ENCODE peak calls at places on chromosomes 16 and 17, in seven cellular contexts. W is HCT116, B is PC-3, C is GM23248, R is GM23338, L is hepatocyte, Z is MM.1S. G is an unnamed sample. For H3K9me2, the result is how much of the 10 kb centered on the place peaks cover.

GRCh38 chr17:73401911-73402310 is 90.1 kb upstream of the CDC42EP4 start:
- DNase-seq in B (no peak), C (no peak), Z (peak), L (no peak), R (peak), W (no peak), G (no peak)

GRCh38 chr17:76048025-76048605 is 21.0 kb upstream of the EVPL start:
- DNase-seq in Z (peak), W (no peak), R (no peak), L (no peak), B (no peak), C (no peak), G (no peak)

GRCh38 chr17:45578516-45579455 is 88.3 kb upstream of the PLEKHM1 start:
- DNase-seq in Z (no peak), C (no peak), W (no peak), L (peak), B (no peak), R (peak), G (no peak)

GRCh38 chr16:86844691-86845090 is 266.3 kb downstream of the FOXL1 start:
- DNase-seq in R (no peak), C (no peak), L (peak), W (no peak), B (peak), Z (no peak), G (no peak)

GRCh38 chr17:59963738-59964454 is 644 bp downstream of the RNFT1 start:
- DNase-seq in W (no peak), C (peak), R (peak), B (peak), Z (peak), L (peak), G (peak)

GRCh38 chr16:21001262-21001661 is 100.7 kb downstream of the LYRM1 start:
- DNase-seq in C (peak), W (peak), Z (peak), L (no peak), B (peak), R (peak), G (no peak)

GRCh38 chr16:89903908-89904515 is 14.7 kb upstream of the MC1R start:
- DNase-seq in Z (no peak), R (no peak), C (no peak), B (no peak), L (no peak), W (no peak), G (no peak)

GRCh38 chr17:75289832-75290337 is 652 bp upstream of the SLC25A19 start:
- DNase-seq in W (no peak), B (peak), R (peak), C (peak), Z (peak), L (peak), G (no peak)

GRCh38 chr17:44348988-44349364 is 3.9 kb downstream of the GRN start:
- DNase-seq in B (no peak), C (no peak), W (no peak), R (no peak), L (no peak), Z (no peak), G (no peak)

GRCh38 chr17:78315355-78316114 is 44.3 kb downstream of the SOCS3 start:
- DNase-seq in B (peak), L (peak), Z (no peak), C (peak), R (peak), W (peak), G (peak)

GRCh38 chr17:43134774-43135453 is 9.8 kb upstream of the BRCA1 start:
- DNase-seq in Z (no peak), L (no peak), R (peak), W (no peak), C (no peak), B (no peak), G (no peak)

GRCh38 chr16:60989592-60989991 is 1046.6 kb downstream of the CDH8 start:
- DNase-seq in W (no peak), Z (no peak), L (no peak), B (no peak), R (no peak), C (no peak), G (no peak)

GRCh38 chr17:18954321-18954720 is 2.4 kb downstream of the SLC5A10 start:
- DNase-seq in B (no peak), W (no peak), R (no peak), Z (no peak), L (no peak), C (no peak), G (no peak)

GRCh38 chr16:8905795-8906591 is 23.8 kb downstream of the LITAFD start:
- DNase-seq in C (no peak), R (peak), W (no peak), B (no peak), Z (no peak), L (no peak), G (no peak)

GRCh38 chr17:73231363-73231762 is 30.3 kb downstream of the CPSF4L start:
- DNase-seq in C (peak), R (peak), Z (no peak), B (peak), W (no peak), L (peak), G (no peak)

GRCh38 chr17:58666858-58667267 is 25.0 kb downstream of the TEX14 start:
- DNase-seq in B (peak), C (no peak), W (peak), R (no peak), Z (no peak), L (no peak), G (no peak)

GRCh38 chr16:58503863-58504688 is 4.1 kb downstream of the NDRG4 start:
- DNase-seq in Z (no peak), W (no peak), B (no peak), R (no peak), C (no peak), L (no peak), G (no peak)

DNA sequence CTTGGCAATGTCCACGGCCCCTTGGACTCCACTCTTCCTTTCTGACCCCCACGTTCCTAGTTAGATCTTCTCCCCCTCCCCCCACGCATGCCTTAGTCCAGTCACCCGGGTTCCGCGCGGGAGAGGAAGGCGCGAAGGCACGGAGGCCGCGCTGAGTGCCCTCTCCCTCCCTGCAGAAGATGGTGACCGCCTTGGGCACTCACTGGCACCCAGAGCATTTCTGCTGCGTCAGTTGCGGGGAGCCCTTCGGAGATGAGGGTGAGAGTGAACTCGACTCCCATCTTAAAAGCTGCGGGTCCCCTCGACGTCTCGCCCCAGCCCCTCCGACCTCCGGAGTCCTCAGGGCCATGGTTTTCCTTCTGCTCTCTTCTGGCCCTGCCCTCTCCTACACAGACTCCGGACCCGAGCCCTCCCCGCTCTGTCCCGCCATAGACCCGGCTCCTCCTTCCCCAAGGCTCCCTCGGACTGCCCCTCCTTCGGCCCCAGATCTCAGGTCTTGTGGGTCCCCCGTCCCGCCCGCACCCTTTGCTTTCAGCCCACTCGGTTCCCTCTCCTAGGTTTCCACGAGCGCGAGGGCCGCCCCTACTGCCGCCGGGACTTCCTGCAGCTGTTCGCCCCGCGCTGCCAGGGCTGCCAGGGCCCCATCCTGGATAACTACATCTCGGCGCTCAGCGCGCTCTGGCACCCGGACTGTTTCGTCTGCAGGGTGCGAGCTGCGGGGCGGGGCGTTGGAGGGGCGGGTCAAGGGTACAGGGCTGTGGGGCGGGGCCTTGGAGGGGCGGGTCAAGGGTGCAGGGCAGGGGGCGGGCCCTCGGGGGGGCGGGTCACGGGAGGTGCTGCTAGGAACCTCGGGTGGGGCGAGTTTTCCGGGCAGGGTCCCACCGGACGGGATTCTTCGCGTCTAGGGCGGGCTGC is 4.6 kb downstream of the TGFB1I1 start:
- DNase-seq in C (no peak), B (no peak), Z (peak), L (peak), W (no peak), R (peak), G (peak)
- TF ChIP-seq EZH2 in C (no peak), B (no peak), Z (no peak), L (no peak), W (no peak), R (no peak), G (no peak)

DNA sequence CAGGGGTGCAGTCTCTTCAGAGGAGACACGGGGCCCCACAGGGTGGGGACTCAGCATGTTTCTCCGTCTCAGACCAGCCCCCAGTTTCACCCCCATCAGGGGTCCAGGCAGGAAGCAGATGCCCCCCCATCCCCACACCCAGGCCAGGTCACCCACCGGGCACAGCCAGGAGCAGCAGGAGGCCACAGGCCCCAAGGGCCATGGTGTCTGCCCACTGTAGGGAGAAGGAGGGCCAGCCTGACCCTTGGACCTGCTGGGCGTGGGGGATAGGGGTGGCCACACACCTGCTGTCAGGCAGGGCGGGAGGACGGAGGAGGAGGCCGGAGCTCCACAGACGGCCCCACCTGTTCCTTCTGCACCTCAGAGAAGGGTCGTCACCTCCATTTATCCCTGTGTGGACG is at the start of gene TPSG1:
- DNase-seq in R (no peak), Z (no peak), B (no peak), C (no peak), W (no peak), L (peak), G (no peak)
- H3K27ac ChIP-seq in R (no peak), Z (no peak), B (no peak), C (no peak), W (no peak), L (no peak), G (no peak)

GRCh38 chr16:85163278-85164112 is 51.2 kb upstream of the CIBAR2 start:
- DNase-seq in Z (no peak), R (no peak), C (no peak), B (no peak), L (no peak), W (no peak), G (peak)
- H3K9me2 ChIP-seq in Z (under half), R (under half), C (under half), B (under half), L (under half), W (under half), G (under half)

DNA sequence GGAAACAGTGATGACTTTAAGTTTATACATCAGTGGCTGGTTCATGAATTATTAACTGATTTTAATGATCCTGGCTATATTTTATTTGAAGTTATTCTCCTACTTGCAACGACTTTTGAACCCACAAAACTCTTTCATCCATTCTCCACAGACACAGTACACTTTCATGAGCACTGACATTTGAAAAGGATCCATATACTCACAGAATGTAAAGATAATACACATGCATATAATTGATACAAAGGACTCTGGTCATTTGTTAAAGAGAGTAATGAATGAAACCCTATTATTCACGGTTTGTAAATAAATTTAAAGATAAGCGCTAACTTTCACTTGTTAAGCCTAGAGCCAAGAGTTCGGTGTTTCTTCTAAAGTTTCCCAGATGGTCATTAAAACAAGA is 3.3 kb downstream of the TOX3 start:
- DNase-seq in B (no peak), Z (no peak), R (no peak), W (no peak), C (no peak), L (no peak), G (no peak)
- TF ChIP-seq EZH2 in B (no peak), Z (no peak), R (no peak), W (no peak), C (no peak), L (no peak), G (no peak)